ENCODE peak calls at places on chromosomes 7 and 10, in eight cellular contexts. X, H, W, C, G, T, L and A are unnamed samples.

GRCh38 chr10:5450605-5451384 is 38.4 kb downstream of the NET1 start:
- DNase-seq in X (no peak), H (no peak), W (no peak), C (no peak), G (no peak), T (no peak), L (no peak), A (no peak)

GRCh38 chr7:131190146-131190545 is 137.5 kb upstream of the MKLN1 start:
- DNase-seq in X (no peak), H (no peak), W (no peak), C (no peak), G (no peak), T (no peak), L (no peak), A (no peak)

GRCh38 chr7:149884016-149884415 is 10.2 kb downstream of the ATP6V0E2 start:
- DNase-seq in X (no peak), H (peak; percentile 71), W (no peak), C (no peak), G (no peak), T (peak; percentile 90), L (no peak), A (no peak)

GRCh38 chr7:45217358-45217757 is 59.8 kb downstream of the RAMP3 start:
- DNase-seq in X (no peak), H (no peak), W (peak; percentile 15), C (no peak), G (no peak), T (no peak), L (no peak), A (no peak)

GRCh38 chr7:97022451-97023306 is 2.0 kb downstream of the DLX5 start:
- DNase-seq in X (no peak), H (no peak), W (no peak), C (no peak), G (no peak), T (no peak), L (no peak), A (no peak)

GRCh38 chr7:50589362-50589761 is 24.2 kb upstream of the DDC start:
- DNase-seq in X (no peak), H (no peak), W (no peak), C (no peak), G (no peak), T (no peak), L (no peak), A (no peak)

GRCh38 chr10:97171001-97171400 is 14.8 kb downstream of the SLIT1 start:
- DNase-seq in X (no peak), H (no peak), W (no peak), C (no peak), G (no peak), T (no peak), L (peak; percentile 35), A (no peak)

GRCh38 chr10:35882422-35883150 is 240.5 kb upstream of the FZD8 start:
- DNase-seq in X (no peak), H (no peak), W (no peak), C (no peak), G (no peak), T (no peak), L (no peak), A (no peak)

GRCh38 chr7:46852795-46853194 is 729.1 kb downstream of the TNS3 start:
- DNase-seq in X (no peak), H (no peak), W (no peak), C (no peak), G (no peak), T (no peak), L (no peak), A (no peak)

GRCh38 chr7:610531-611280 is 91.1 kb upstream of the PDGFA start:
- DNase-seq in X (no peak), H (no peak), W (no peak), C (peak; percentile 25), G (peak; percentile 11), T (peak; percentile 47), L (peak; percentile 88), A (no peak)

GRCh38 chr7:52944916-52945315 is 90.5 kb upstream of the POM121L12 start:
- DNase-seq in X (no peak), H (no peak), W (peak; percentile 69), C (no peak), G (peak; percentile 64), T (no peak), L (no peak), A (no peak)

GRCh38 chr7:45073031-45073842 is 15.5 kb downstream of the NACAD start:
- DNase-seq in X (no peak), H (no peak), W (no peak), C (no peak), G (no peak), T (no peak), L (no peak), A (no peak)

GRCh38 chr7:82017334-82017943 is 247.6 kb upstream of the HGF start:
- DNase-seq in X (no peak), H (no peak), W (peak; percentile 41), C (no peak), G (peak; percentile 29), T (no peak), L (no peak), A (no peak)

GRCh38 chr10:110069502-110069982 is 61.8 kb downstream of the ADD3 start:
- DNase-seq in X (no peak), H (no peak), W (no peak), C (no peak), G (peak; percentile 63), T (no peak), L (no peak), A (no peak)

DNA sequence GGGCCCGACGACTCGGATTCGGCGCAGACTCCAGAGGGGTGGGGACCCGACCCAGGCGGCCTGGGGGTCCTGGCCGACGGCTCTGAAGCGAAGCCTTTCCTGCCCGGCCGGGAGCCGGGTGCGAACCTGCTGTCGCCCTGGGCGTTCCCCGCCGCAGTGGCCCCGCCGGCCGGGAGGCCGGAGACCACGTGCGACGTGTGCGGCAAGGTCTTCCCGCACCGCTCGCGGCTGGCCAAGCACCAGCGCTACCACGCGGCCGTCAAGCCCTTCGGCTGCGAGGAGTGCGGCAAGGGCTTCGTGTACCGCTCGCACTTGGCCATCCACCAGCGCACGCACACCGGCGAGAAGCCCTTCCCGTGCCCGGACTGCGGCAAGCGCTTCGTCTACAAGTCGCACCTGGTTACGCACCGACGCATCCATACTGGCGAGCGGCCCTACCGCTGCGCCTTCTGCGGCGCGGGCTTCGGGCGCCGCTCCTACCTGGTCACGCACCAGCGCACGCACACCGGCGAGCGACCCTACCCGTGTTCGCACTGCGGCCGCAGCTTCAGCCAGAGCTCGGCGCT is 15.4 kb downstream of the ZNF316 start:
- DNase-seq in X (no peak), H (no peak), W (no peak), C (no peak), G (no peak), T (no peak), L (no peak), A (no peak)
- H3K4me3 ChIP-seq in X (no peak overlapping the region), H (no peak overlapping the region), W (no peak overlapping the region), C (no peak overlapping the region), G (no peak overlapping the region), T (no peak overlapping the region), L (no peak overlapping the region), A (no peak overlapping the region)

GRCh38 chr7:23422384-23422783 is 47.9 kb downstream of the IGF2BP3 start:
- DNase-seq in X (no peak), H (no peak), W (no peak), C (no peak), G (no peak), T (no peak), L (no peak), A (no peak)

GRCh38 chr7:23415198-23415597 is 55.1 kb downstream of the IGF2BP3 start:
- DNase-seq in X (no peak), H (no peak), W (no peak), C (no peak), G (no peak), T (no peak), L (no peak), A (no peak)

GRCh38 chr7:23419845-23420244 is 50.4 kb downstream of the IGF2BP3 start:
- DNase-seq in X (no peak), H (no peak), W (no peak), C (no peak), G (no peak), T (no peak), L (no peak), A (no peak)

GRCh38 chr7:23419160-23419559 is 51.1 kb downstream of the IGF2BP3 start:
- DNase-seq in X (no peak), H (no peak), W (no peak), C (no peak), G (peak; percentile 19), T (no peak), L (no peak), A (no peak)

GRCh38 chr7:23418046-23418445 is 52.2 kb downstream of the IGF2BP3 start:
- DNase-seq in X (no peak), H (no peak), W (peak; percentile 73), C (no peak), G (peak; percentile 51), T (no peak), L (no peak), A (no peak)
- H3K36me3 ChIP-seq in X (no peaks in the 10 kb centered on the region), H (no peaks in the 10 kb centered on the region), W (no peaks in the 10 kb centered on the region), C (no peaks in the 10 kb centered on the region), G (no peaks in the 10 kb centered on the region), T (no peaks in the 10 kb centered on the region), L (no peaks in the 10 kb centered on the region), A (peaks cover 57% of the 10 kb centered on the region)

DNA sequence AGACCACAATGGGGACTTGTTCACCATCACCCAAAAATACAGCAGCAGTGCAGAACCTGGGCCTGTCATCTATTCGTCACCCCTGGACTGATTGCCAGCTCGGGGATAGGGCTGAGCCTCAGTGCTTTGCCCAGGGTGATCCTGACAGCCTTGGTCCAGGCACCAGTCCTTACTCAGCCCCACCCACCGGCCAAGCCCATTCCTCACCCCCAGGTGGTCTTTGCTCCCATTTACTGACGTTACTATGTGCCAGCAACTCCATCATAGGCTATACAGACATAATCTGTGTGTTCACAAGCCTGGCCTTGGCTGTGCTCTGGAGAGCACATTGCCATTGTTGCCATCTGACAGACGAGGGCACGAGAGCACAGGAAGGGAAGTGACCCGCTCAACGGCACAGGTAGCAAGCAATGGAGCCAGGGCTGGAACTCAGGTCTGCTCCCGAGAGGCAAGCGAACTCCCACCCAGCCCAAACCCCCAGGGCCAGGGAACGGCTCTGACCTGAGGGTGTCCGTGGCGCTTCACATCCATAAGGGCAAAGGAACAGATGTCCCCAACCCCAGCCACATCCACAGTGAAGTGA is 6.8 kb downstream of the ATG9B start:
- DNase-seq in X (no peak), H (no peak), W (no peak), C (no peak), G (no peak), T (peak; percentile 46), L (no peak), A (peak; percentile 61)
- H3K4me3 ChIP-seq in X (no peak overlapping the region), H (no peak overlapping the region), W (no peak overlapping the region), C (no peak overlapping the region), G (no peak overlapping the region), T (no peak overlapping the region), L (no peak overlapping the region), A (no peak overlapping the region)

DNA sequence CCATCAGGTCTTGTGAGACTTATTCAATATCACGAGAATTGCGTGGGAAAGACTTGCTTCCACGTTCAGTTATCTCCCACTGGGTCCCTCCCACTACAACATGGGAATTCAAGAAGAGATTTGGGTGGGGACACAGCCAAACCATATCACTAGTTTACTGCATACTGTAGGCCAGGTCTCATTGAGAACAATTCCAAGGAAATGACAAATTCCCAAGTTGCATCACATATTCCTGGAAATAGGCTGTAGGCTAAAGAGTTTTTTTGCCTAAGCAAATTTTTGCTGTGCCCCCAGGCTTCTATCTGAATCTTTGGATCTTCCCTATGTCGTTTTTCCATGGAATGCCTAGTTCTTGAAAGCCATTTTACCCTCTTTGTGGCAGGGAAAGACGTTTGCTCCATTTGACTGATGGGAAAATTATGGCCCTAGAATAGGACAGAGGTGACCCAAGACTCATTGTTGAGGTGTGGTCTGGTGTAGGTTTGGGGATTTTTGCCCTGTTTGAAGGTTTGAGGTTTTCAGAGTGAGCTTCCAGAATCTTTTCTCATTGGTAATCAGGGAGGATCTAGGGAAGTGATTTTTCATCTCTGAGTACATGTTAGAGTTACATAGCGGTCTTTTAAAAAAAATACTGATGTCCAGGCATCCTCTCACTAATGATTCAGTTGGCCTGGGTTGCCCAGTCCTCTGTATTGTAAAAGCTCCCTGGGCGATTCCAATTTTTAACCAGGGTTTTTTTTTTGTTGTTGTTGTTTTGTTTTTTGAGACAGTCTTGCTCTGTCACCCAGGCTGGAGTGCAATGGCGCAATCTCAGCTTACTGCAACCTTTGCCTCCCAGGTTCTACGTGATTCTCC is 44.4 kb downstream of the TACR2 start:
- DNase-seq in X (no peak), H (no peak), W (peak; percentile 51), C (no peak), G (peak; percentile 82), T (no peak), L (no peak), A (no peak)
- H3K36me3 ChIP-seq in X (no peaks in the 10 kb centered on the region), H (peaks cover 98% of the 10 kb centered on the region), W (peaks cover 49% of the 10 kb centered on the region), C (no peaks in the 10 kb centered on the region), G (peaks cover 17% of the 10 kb centered on the region), T (peaks cover 9% of the 10 kb centered on the region), L (peaks cover 8% of the 10 kb centered on the region), A (peaks cover 87% of the 10 kb centered on the region)